ENCODE peak calls at places on chromosomes 13 and 19, in six cellular contexts. A is heart left ventricle, X is AG04450, H is progenitor cell of endocrine pancreas, F is Calu3, S is lower leg skin. G is an unnamed sample.

GRCh38 chr13:23268441-23268840 is 87.7 kb downstream of the SGCG start:
- DNase-seq in S (no peak), F (no peak), H (no peak), X (no peak), A (no peak), G (no peak)

GRCh38 chr19:16627194-16627927 is 643 bp downstream of the MED26 start:
- DNase-seq in F (no peak), A (no peak), X (no peak), H (no peak), S (peak; percentile 88), G (peak; percentile 47)

GRCh38 chr13:42246541-42246940 is 25.4 kb upstream of the AKAP11 start:
- DNase-seq in A (no peak), F (no peak), H (no peak), S (no peak), X (no peak), G (no peak)

GRCh38 chr19:13038306-13039210 is 43.3 kb downstream of the NFIX start:
- DNase-seq in H (no peak), X (no peak), F (no peak), S (no peak), A (no peak), G (no peak)

GRCh38 chr19:48654299-48655059 is 8.5 kb upstream of the CA11 start:
- DNase-seq in H (no peak), A (no peak), X (no peak), S (no peak), F (no peak), G (no peak)

GRCh38 chr19:14536926-14537692 is 7.7 kb downstream of the TECR start:
- DNase-seq in F (peak; percentile 68), X (no peak), H (peak; percentile 59), S (peak; percentile 90), A (peak; percentile 74), G (no peak)

GRCh38 chr19:16001481-16002312 is 52.9 kb downstream of the OR10H4 start:
- DNase-seq in S (no peak), F (peak; percentile 58), H (no peak), X (peak; percentile 49), A (no peak), G (no peak)

GRCh38 chr13:59837101-59837500 is 326.6 kb downstream of the DIAPH3 start:
- DNase-seq in H (no peak), A (no peak), X (no peak), F (no peak), S (no peak), G (no peak)

GRCh38 chr13:101423872-101424271 is 7.6 kb upstream of the NALCN start:
- DNase-seq in S (no peak), H (no peak), F (no peak), X (no peak), A (no peak), G (no peak)

GRCh38 chr13:110070511-110071120 is 236.3 kb downstream of the COL4A1 start:
- DNase-seq in F (no peak), S (no peak), H (no peak), X (peak; percentile 24), A (no peak), G (no peak)

GRCh38 chr19:40335101-40335500 is 13.1 kb downstream of the C19orf47 start:
- DNase-seq in S (no peak), F (no peak), H (no peak), A (no peak), X (no peak), G (no peak)

DNA sequence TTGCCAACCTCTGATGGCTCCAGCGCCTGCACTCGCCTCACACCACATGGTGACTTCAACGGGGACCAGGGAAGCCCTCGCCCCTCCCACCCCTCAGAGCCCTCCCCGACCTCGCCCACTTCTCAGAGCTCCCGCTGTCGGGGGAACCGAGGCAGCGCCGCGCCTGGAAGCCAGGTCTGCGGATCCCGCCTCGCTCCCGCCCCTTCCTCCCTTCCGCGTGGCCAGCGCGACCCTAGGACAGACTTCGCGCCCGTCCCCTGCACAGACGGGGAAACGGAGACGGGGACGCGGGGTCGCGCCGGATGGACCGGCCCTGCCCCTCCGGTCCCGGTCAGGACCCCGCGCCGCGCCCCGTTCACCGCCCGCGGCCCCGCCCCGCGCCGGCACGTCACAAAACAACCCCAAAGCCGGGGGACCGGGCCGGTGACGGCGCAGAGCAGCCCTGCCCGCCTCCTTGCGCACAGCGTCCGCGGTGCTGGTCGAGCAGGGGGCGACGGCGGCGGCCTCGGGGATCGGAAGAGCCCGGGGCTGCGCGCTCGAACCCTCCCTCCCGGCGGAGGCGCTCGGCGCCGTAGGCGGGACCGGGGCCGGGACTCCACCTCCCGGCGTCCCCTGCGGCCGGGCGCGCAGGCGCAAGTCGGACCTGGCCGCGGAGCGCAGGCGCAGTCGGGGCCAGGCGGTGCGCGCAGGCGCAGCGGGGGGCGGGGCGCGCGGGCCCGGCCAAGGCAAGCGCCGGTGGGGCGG is 379 bp upstream of the CDC34 start:
- DNase-seq in X (peak; percentile 47), F (peak; percentile 89), H (peak; percentile 92), A (peak; percentile 86), S (peak; percentile 95), G (peak; percentile 70)
- TF ChIP-seq CTCF in X (no peak), F (no peak), H (no peak), A (no peak), S (no peak), G (no peak)

GRCh38 chr13:66994097-66994496 is 236.0 kb downstream of the PCDH9 start:
- DNase-seq in A (peak; percentile 68), F (no peak), S (peak; percentile 88), X (no peak), H (peak; percentile 49), G (no peak)

GRCh38 chr13:66992683-66993082 is 237.5 kb downstream of the PCDH9 start:
- DNase-seq in F (no peak), X (no peak), A (no peak), S (no peak), H (no peak), G (no peak)

GRCh38 chr13:66995366-66995663 is 234.8 kb downstream of the PCDH9 start:
- DNase-seq in S (no peak), F (no peak), X (no peak), H (no peak), A (no peak), G (no peak)

GRCh38 chr13:66994498-66995365 is 235.4 kb downstream of the PCDH9 start:
- DNase-seq in S (no peak), A (no peak), F (no peak), H (no peak), X (no peak), G (no peak)

DNA sequence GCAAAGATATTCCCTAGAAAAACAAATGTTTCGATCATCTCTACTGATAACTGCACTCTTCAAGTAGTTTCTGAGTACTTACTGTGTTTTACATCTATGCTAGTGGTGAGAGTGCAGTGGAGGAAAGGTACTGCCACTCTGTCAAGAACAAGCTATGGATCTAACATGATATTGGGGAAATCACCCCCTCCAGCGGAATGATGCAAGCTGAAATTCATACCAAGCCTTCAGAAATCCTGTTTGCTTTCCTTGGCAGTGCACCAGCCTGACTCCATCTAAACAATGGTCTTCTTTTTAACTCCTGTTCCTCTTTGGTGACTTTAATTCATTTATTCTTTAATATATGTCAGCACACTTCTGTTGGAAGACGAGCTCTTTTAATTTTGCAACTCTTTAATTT is 238.0 kb downstream of the PCDH9 start:
- DNase-seq in A (no peak), X (no peak), F (peak; percentile 4), H (no peak), S (no peak), G (no peak)
- TF ChIP-seq CTCF in A (no peak), X (no peak), F (no peak), H (no peak), S (no peak), G (no peak)

GRCh38 chr19:30719189-30719990 is 347.2 kb downstream of the ZNF536 start:
- DNase-seq in H (peak; percentile 24), F (peak; percentile 38), A (peak; percentile 80), X (no peak), S (peak; percentile 87), G (no peak)
- TF ChIP-seq CTCF in H (peak; percentile 35), F (no peak), A (no peak), X (no peak), S (no peak), G (no peak)

GRCh38 chr13:35475131-35475959 is 1.1 kb downstream of the MAB21L1 start:
- DNase-seq in X (no peak), A (peak; percentile 30), F (no peak), H (peak; percentile 20), S (no peak), G (no peak)
- TF ChIP-seq CTCF in X (no peak), A (no peak), F (no peak), H (no peak), S (no peak), G (no peak)

GRCh38 chr13:80611310-80611709 is 270.4 kb upstream of the SPRY2 start:
- DNase-seq in X (no peak), S (no peak), A (no peak), H (no peak), F (no peak), G (no peak)

GRCh38 chr13:80618777-80619176 is 277.9 kb upstream of the SPRY2 start:
- DNase-seq in F (no peak), A (no peak), X (no peak), S (no peak), H (no peak), G (no peak)

DNA sequence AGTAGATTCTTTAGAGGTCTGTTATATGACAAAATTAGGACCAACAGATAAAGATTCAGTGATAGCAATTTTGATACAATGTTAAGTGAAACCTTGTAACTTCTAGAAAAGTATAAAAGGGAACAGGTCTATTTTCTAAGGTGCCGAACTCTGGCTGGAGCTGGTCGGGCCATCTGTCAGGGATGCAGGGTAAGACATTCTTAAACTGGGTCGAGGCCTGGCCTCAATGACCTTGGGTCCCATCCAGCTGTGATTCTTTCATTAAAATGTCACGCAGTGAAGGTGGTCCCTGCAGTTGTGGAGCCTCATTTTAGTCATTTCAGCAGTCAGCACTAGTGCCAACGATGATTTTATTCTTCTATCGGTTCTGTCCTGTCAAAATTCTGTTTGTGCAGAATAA is 271.9 kb upstream of the SPRY2 start:
- DNase-seq in S (no peak), H (no peak), A (no peak), X (no peak), F (no peak), G (no peak)
- TF ChIP-seq CTCF in S (no peak), H (no peak), A (no peak), X (no peak), F (no peak), G (no peak)

GRCh38 chr19:33132425-33132824 is 511 bp downstream of the WDR88 start:
- DNase-seq in F (peak; percentile 14), A (no peak), S (no peak), H (no peak), X (no peak), G (no peak)
- TF ChIP-seq CTCF in F (peak; percentile 13), A (no peak), S (no peak), H (peak; percentile 23), X (peak; percentile 23), G (no peak)

DNA sequence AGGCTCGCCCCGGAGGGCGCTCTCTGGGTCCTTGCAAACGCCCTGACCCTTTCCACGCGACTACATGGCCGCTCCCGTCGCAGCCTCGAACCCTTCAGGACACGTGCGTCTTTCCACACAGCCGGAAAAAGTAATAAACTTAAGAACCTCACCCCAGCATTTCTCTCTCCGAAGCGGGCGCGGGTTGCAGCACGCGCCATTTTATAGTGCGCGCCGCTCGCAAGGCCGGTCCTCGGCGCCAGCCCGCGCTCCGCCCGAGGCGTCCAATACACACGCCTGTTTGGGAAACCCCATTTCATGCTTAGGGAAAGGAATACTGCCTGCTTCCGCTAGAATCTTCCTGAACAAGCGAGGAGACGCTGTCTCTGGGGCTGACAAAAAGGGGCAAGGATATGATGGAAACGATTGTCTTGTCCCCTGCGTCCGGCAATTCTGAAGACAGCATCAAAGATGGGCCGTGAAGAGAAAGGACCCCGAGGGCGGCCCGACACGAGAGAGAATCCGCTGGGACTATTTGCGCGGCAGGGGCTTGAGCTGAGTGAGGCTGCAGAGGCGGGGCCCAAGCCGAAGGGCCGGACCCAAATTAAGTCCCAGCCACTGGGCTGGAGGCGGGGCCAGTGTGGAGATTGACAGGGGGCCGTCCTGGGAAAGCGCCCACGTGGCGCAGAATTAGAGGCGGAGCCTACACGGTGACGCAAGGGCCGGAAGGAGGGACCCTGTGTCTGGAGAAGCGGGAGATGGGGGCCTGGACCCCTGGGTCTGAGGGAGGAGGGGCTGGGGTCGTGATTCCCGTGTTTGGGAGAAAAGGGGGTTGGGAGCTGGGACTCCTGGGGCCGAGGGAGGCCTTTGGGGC is 14.4 kb downstream of the ACP4 start:
- DNase-seq in X (peak; percentile 98), F (peak; percentile 99), H (peak; percentile 97), A (peak; percentile 98), S (peak; percentile 99), G (peak; percentile 97)
- TF ChIP-seq CTCF in X (no peak), F (no peak), H (no peak), A (no peak), S (no peak), G (no peak)